ENCODE peak calls at places on chromosomes 12 and 14, in four cellular contexts. L is RKO; Y is heart right ventricle; S is activated T-helper 1 cell treated with anti-CD3 and anti-CD28 coated beads, Interleukin-2, amount 50 U/mL, for 16 hours. G is an unnamed sample.

GRCh38 chr14:100540926-100541620 is 46.1 kb downstream of the BEGAIN start:
- DNase-seq in L (no peak), Y (no peak), S (no peak), G (peak)

GRCh38 chr14:100777366-100778077 is 48.4 kb upstream of the MEG3 start:
- DNase-seq in L (no peak), Y (no peak), S (no peak), G (no peak)

GRCh38 chr14:43031598-43031997 is 1424.9 kb downstream of the LRFN5 start:
- DNase-seq in L (no peak), Y (no peak), S (no peak), G (no peak)

GRCh38 chr12:124359671-124360581 is 65.0 kb downstream of the RFLNA start:
- DNase-seq in L (no peak), Y (peak), S (no peak), G (peak)

GRCh38 chr14:100438678-100439592 is 115.8 kb downstream of the SLC25A47 start:
- DNase-seq in L (peak), Y (no peak), S (no peak), G (no peak)

GRCh38 chr12:62562892-62563291 is 96.3 kb downstream of the MON2 start:
- DNase-seq in L (no peak), Y (no peak), S (no peak), G (no peak)

GRCh38 chr14:91126761-91127160 is 12.9 kb downstream of the DGLUCY start:
- DNase-seq in L (no peak), Y (peak), S (no peak), G (no peak)

GRCh38 chr12:100672075-100672592 is 98.7 kb downstream of the GAS2L3 start:
- DNase-seq in L (peak), Y (no peak), S (no peak), G (no peak)

GRCh38 chr12:26112232-26112631 is 12.6 kb downstream of the BHLHE41 start:
- DNase-seq in L (no peak), Y (no peak), S (no peak), G (no peak)

GRCh38 chr14:67241416-67242362 is at the start of gene PALS1:
- DNase-seq in L (peak), Y (peak), S (peak), G (no peak)

GRCh38 chr14:41825622-41826021 is 218.9 kb downstream of the LRFN5 start:
- DNase-seq in L (no peak), Y (no peak), S (no peak), G (no peak)

GRCh38 chr12:93197067-93197593 is 180.6 kb upstream of the NUDT4 start:
- DNase-seq in L (no peak), Y (no peak), S (no peak), G (no peak)

GRCh38 chr14:22336031-22336430 is 253.0 kb downstream of the DAD1 start:
- DNase-seq in L (no peak), Y (no peak), S (no peak), G (no peak)

GRCh38 chr14:56482306-56482705 is 97.3 kb upstream of the TMEM260 start:
- DNase-seq in L (no peak), Y (no peak), S (no peak), G (no peak)

GRCh38 chr12:128791395-128792322 is 32.1 kb downstream of the SLC15A4 start:
- DNase-seq in L (no peak), Y (no peak), S (no peak), G (no peak)

GRCh38 chr14:98912655-98913054 is 359.3 kb downstream of the BCL11B start:
- DNase-seq in L (no peak), Y (no peak), S (no peak), G (no peak)

GRCh38 chr14:42163136-42163535 is 556.5 kb downstream of the LRFN5 start:
- DNase-seq in L (no peak), Y (no peak), S (no peak), G (no peak)

GRCh38 chr12:122981036-122981471 is 573 bp downstream of the ARL6IP4 start:
- DNase-seq in L (no peak), Y (no peak), S (no peak), G (peak)

GRCh38 chr12:40837891-40838424 is 145.7 kb downstream of the CNTN1 start:
- DNase-seq in L (no peak), Y (no peak), S (no peak), G (no peak)

GRCh38 chr12:93061414-93062099 is 132.5 kb upstream of the EEA1 start:
- DNase-seq in L (no peak), Y (peak), S (no peak), G (peak)

GRCh38 chr14:36664322-36665193 is 2.9 kb downstream of the PAX9 start:
- DNase-seq in L (no peak), Y (no peak), S (no peak), G (no peak)

GRCh38 chr12:69639400-69640016 is 28.8 kb upstream of the LRRC10 start:
- DNase-seq in L (peak), Y (peak), S (peak), G (peak)

GRCh38 chr14:34012978-34013713 is 62.3 kb upstream of the EGLN3 start:
- DNase-seq in L (no peak), Y (no peak), S (no peak), G (no peak)

GRCh38 chr12:62434504-62435336 is 31.9 kb upstream of the MON2 start:
- DNase-seq in L (no peak), Y (no peak), S (no peak), G (peak)

GRCh38 chr14:34604990-34605389 is 25.0 kb downstream of the SNX6 start:
- DNase-seq in L (no peak), Y (no peak), S (no peak), G (no peak)

GRCh38 chr14:54348001-54348611 is 48.7 kb upstream of the CDKN3 start:
- DNase-seq in L (peak), Y (peak), S (no peak), G (no peak)

GRCh38 chr14:99199854-99200653 is 71.9 kb downstream of the BCL11B start:
- DNase-seq in L (no peak), Y (peak), S (no peak), G (peak)

GRCh38 chr14:94282991-94283723 is 9.9 kb downstream of the SERPINA10 start:
- DNase-seq in L (no peak), Y (no peak), S (no peak), G (no peak)

GRCh38 chr14:57389646-57390036 is 745 bp upstream of the NAA30 start:
- DNase-seq in L (no peak), Y (no peak), S (no peak), G (no peak)